ENCODE peak calls at places on chromosomes 6 and 20, in seven cellular contexts. F is stimulated activated CD4-positive, alpha-beta T cell treated with anti-CD3 and anti-CD28 coated beads, TNF-alpha, amount 100 ng/mL, for 1 hour; U is breast epithelium; W is caudate nucleus; S is AG09319; R is NCI-H82; K is activated CD4-positive, alpha-beta memory T cell treated with anti-CD3 and anti-CD28 coated beads, Interleukin-2, amount 10 ng/mL, durations not matched to agents 7 days and 5 days. B is an unnamed sample.

GRCh38 chr6:158715330-158716311 is 65.8 kb downstream of the SYTL3 start:
- DNase-seq in S (no peak), F (no peak), R (no peak), K (no peak), U (no peak), W (no peak), B (no peak)

GRCh38 chr6:26550250-26550993 is 12.3 kb downstream of the HMGN4 start:
- DNase-seq in K (peak), S (no peak), U (no peak), R (peak), F (peak), W (no peak), B (peak)

GRCh38 chr6:3418521-3419060 is 38.3 kb downstream of the SLC22A23 start:
- DNase-seq in U (no peak), W (no peak), F (no peak), K (no peak), S (no peak), R (no peak), B (no peak)

GRCh38 chr6:168643401-168643800 is 202.4 kb downstream of the SMOC2 start:
- DNase-seq in K (no peak), S (no peak), U (no peak), R (no peak), F (no peak), W (no peak), B (no peak)

GRCh38 chr6:48826884-48827701 is 636.0 kb downstream of the MMUT start:
- DNase-seq in R (no peak), W (no peak), U (no peak), K (no peak), F (no peak), S (peak), B (peak)

GRCh38 chr6:168161371-168161750 is 82.3 kb upstream of the FRMD1 start:
- DNase-seq in W (no peak), F (no peak), S (no peak), R (no peak), U (no peak), K (no peak), B (no peak)

GRCh38 chr6:148985499-148985898 is 238.7 kb downstream of the UST start:
- DNase-seq in K (no peak), W (no peak), R (no peak), F (no peak), U (no peak), S (no peak), B (no peak)

GRCh38 chr6:13274707-13275434 is 53.5 kb downstream of the TBC1D7 start:
- DNase-seq in U (no peak), R (no peak), S (no peak), W (no peak), K (no peak), F (no peak), B (no peak)

GRCh38 chr6:47440722-47441121 is 36.9 kb upstream of the CD2AP start:
- DNase-seq in R (no peak), W (no peak), F (no peak), U (peak), S (no peak), K (no peak), B (no peak)

GRCh38 chr6:103344554-103345163 is 1515.1 kb downstream of the HACE1 start:
- DNase-seq in F (no peak), S (no peak), K (no peak), W (no peak), R (no peak), U (no peak), B (no peak)

GRCh38 chr6:25050356-25050755 is 114.6 kb upstream of the RIPOR2 start:
- DNase-seq in K (peak), F (no peak), U (no peak), W (peak), R (no peak), S (peak), B (peak)

GRCh38 chr6:55898342-55898741 is 23.0 kb upstream of the BMP5 start:
- DNase-seq in W (no peak), K (no peak), F (no peak), S (no peak), U (no peak), R (no peak), B (peak)

GRCh38 chr20:24916412-24916811 is 32.7 kb upstream of the CST7 start:
- DNase-seq in W (no peak), F (no peak), K (no peak), U (no peak), R (no peak), S (no peak), B (no peak)

GRCh38 chr6:154650351-154650750 is 82.9 kb upstream of the SCAF8 start:
- DNase-seq in K (no peak), F (no peak), U (no peak), S (no peak), R (no peak), W (no peak), B (no peak)

GRCh38 chr6:41683460-41684310 is 45.4 kb downstream of the MDFI start:
- DNase-seq in K (peak), S (peak), R (peak), F (peak), W (peak), U (peak), B (peak)

GRCh38 chr6:168133186-168133585 is 54.2 kb upstream of the FRMD1 start:
- DNase-seq in U (peak), K (no peak), W (peak), R (peak), S (no peak), F (no peak), B (peak)

GRCh38 chr6:24613361-24614047 is 32.5 kb downstream of the KIAA0319 start:
- DNase-seq in U (no peak), K (no peak), W (no peak), S (no peak), R (no peak), F (no peak), B (no peak)

GRCh38 chr20:53827996-53828672 is 234.5 kb upstream of the ZNF217 start:
- DNase-seq in F (no peak), W (no peak), S (peak), K (no peak), U (no peak), R (peak), B (peak)

GRCh38 chr6:142786476-142786875 is 158.5 kb downstream of the HIVEP2 start:
- DNase-seq in S (no peak), U (no peak), K (no peak), F (no peak), R (no peak), W (no peak), B (peak)

GRCh38 chr20:63009988-63010769 is 3.4 kb upstream of the BHLHE23 start:
- DNase-seq in K (peak), F (peak), S (no peak), W (no peak), R (no peak), U (peak), B (peak)

GRCh38 chr6:16265351-16266341 is 27.3 kb downstream of the GMPR start:
- DNase-seq in W (no peak), U (no peak), R (no peak), F (no peak), S (no peak), K (no peak), B (no peak)

GRCh38 chr6:11172501-11173337 is 59.7 kb downstream of the NEDD9 start:
- DNase-seq in K (peak), U (peak), F (peak), S (no peak), W (peak), R (peak), B (no peak)

GRCh38 chr20:1298888-1299511 is 29.9 kb downstream of the SDCBP2 start:
- DNase-seq in R (no peak), K (no peak), W (no peak), U (no peak), F (no peak), S (no peak), B (no peak)

B was measured in astrocyte.